ENCODE peak calls at places on chromosomes 2 and 18, in five cellular contexts. M is mesothelial cell of epicardium, Y is T-cell, I is HS-5, C is stomach. J is an unnamed sample.

GRCh38 chr2:72572501-72572900 is 253.3 kb downstream of the EXOC6B start:
- DNase-seq in M (no peak), Y (no peak), I (no peak), C (no peak), J (peak)

GRCh38 chr2:64998658-64999061 is 9.5 kb downstream of the SLC1A4 start:
- DNase-seq in M (no peak), Y (no peak), I (no peak), C (no peak), J (peak)

GRCh38 chr18:32346667-32347066 is 124.0 kb downstream of the GAREM1 start:
- DNase-seq in M (no peak), Y (no peak), I (no peak), C (no peak), J (no peak)

GRCh38 chr2:3784731-3785130 is 81.4 kb downstream of the DCDC2C start:
- DNase-seq in M (no peak), Y (no peak), I (no peak), C (no peak), J (peak)

GRCh38 chr2:234986346-234986745 is 34.5 kb downstream of the SH3BP4 start:
- DNase-seq in M (no peak), Y (no peak), I (no peak), C (no peak), J (no peak)

GRCh38 chr2:98634406-98635092 is 26.2 kb downstream of the UNC50 start:
- DNase-seq in M (no peak), Y (no peak), I (no peak), C (no peak), J (no peak)

GRCh38 chr18:41745166-41746049 is 209.6 kb upstream of the PIK3C3 start:
- DNase-seq in M (peak), Y (no peak), I (no peak), C (peak), J (no peak)

GRCh38 chr2:39728941-39729351 is 50.1 kb downstream of the THUMPD2 start:
- DNase-seq in M (peak), Y (no peak), I (no peak), C (peak), J (no peak)

GRCh38 chr2:231662028-231662810 is 46.1 kb upstream of the PTMA start:
- DNase-seq in M (peak), Y (peak), I (no peak), C (peak), J (peak)

GRCh38 chr2:176814740-176815367 is 397.7 kb upstream of the HNRNPA3 start:
- DNase-seq in M (no peak), Y (no peak), I (peak), C (no peak), J (no peak)

GRCh38 chr2:234304945-234305344 is 191.9 kb downstream of the ARL4C start:
- DNase-seq in M (peak), Y (no peak), I (no peak), C (no peak), J (no peak)

GRCh38 chr2:160055726-160056108 is 6.7 kb downstream of the PLA2R1 start:
- DNase-seq in M (no peak), Y (no peak), I (no peak), C (no peak), J (no peak)

GRCh38 chr2:232926448-232927040 is 56.5 kb downstream of the SNORC start:
- DNase-seq in M (no peak), Y (no peak), I (no peak), C (no peak), J (no peak)

GRCh38 chr2:73890301-73891092 is 2.3 kb upstream of the ACTG2 start:
- DNase-seq in M (no peak), Y (no peak), I (no peak), C (no peak), J (no peak)

GRCh38 chr2:230828272-230828961 is 36.3 kb upstream of the ITM2C start:
- DNase-seq in M (no peak), Y (no peak), I (no peak), C (peak), J (no peak)

GRCh38 chr2:152051373-152051893 is 47.4 kb downstream of the CACNB4 start:
- DNase-seq in M (no peak), Y (no peak), I (no peak), C (no peak), J (no peak)

GRCh38 chr2:57890462-57890861 is 156.1 kb upstream of the VRK2 start:
- DNase-seq in M (no peak), Y (no peak), I (peak), C (no peak), J (peak)

GRCh38 chr2:20578895-20579825 is 71.7 kb downstream of the HS1BP3 start:
- DNase-seq in M (peak), Y (no peak), I (peak), C (peak), J (peak)

GRCh38 chr2:232410238-232410900 is 3.7 kb downstream of the ALPG start:
- DNase-seq in M (no peak), Y (no peak), I (no peak), C (no peak), J (no peak)

GRCh38 chr2:221025397-221025796 is 546.7 kb downstream of the EPHA4 start:
- DNase-seq in M (no peak), Y (no peak), I (no peak), C (no peak), J (no peak)

GRCh38 chr18:69949538-69949936 is 1.9 kb upstream of the CD226 start:
- DNase-seq in M (no peak), Y (no peak), I (no peak), C (no peak), J (no peak)

GRCh38 chr2:209236369-209236768 is 187.5 kb upstream of the MAP2 start:
- DNase-seq in M (no peak), Y (no peak), I (no peak), C (no peak), J (no peak)

GRCh38 chr18:55988537-55988936 is 400.5 kb upstream of the TCF4 start:
- DNase-seq in M (no peak), Y (no peak), I (no peak), C (no peak), J (no peak)

GRCh38 chr18:63376493-63377053 is 9.6 kb upstream of the KDSR start:
- DNase-seq in M (no peak), Y (no peak), I (no peak), C (no peak), J (no peak)

GRCh38 chr2:17035010-17035409 is 369.4 kb upstream of the CYRIA start:
- DNase-seq in M (no peak), Y (no peak), I (no peak), C (no peak), J (peak)

GRCh38 chr2:238787507-238787906 is 60.4 kb upstream of the TWIST2 start:
- DNase-seq in M (no peak), Y (no peak), I (no peak), C (no peak), J (no peak)

GRCh38 chr2:193581807-193582206 is 1387.1 kb upstream of the TMEFF2 start:
- DNase-seq in M (no peak), Y (no peak), I (no peak), C (no peak), J (no peak)

GRCh38 chr2:190860985-190861721 is 19.5 kb upstream of the GLS start:
- DNase-seq in M (no peak), Y (no peak), I (no peak), C (no peak), J (peak)

GRCh38 chr2:226121339-226121738 is 678.3 kb downstream of the IRS1 start:
- DNase-seq in M (no peak), Y (no peak), I (no peak), C (no peak), J (no peak)